ENCODE peak calls at places on chromosomes 7 and 10, in eight cellular contexts. One of them, this sample, is unnamed.

GRCh38 chr7:13903997-13904396 is 85.5 kb downstream of the ETV1 start:
- DNase-seq in IMR-90: peak; percentile 51
- DNase-seq in right lobe of liver: no peak
- DNase-seq in tibial nerve: no peak
- DNase-seq in ovary: no peak
- DNase-seq in heart left ventricle: no peak
- DNase-seq in spleen: no peak
- DNase-seq in sigmoid colon: no peak
- DNase-seq in this sample: no peak

GRCh38 chr7:51299391-51300133 is 17.0 kb downstream of the COBL start:
- DNase-seq in IMR-90: no peak
- DNase-seq in right lobe of liver: no peak
- DNase-seq in tibial nerve: no peak
- DNase-seq in ovary: no peak
- DNase-seq in heart left ventricle: no peak
- DNase-seq in spleen: no peak
- DNase-seq in sigmoid colon: no peak
- DNase-seq in this sample: no peak

GRCh38 chr7:104862719-104863118 is 151.3 kb upstream of the KMT2E start:
- DNase-seq in IMR-90: no peak
- DNase-seq in right lobe of liver: no peak
- DNase-seq in tibial nerve: no peak
- DNase-seq in ovary: no peak
- DNase-seq in heart left ventricle: no peak
- DNase-seq in spleen: no peak
- DNase-seq in sigmoid colon: no peak
- DNase-seq in this sample: no peak

GRCh38 chr10:119659951-119660350 is 8.8 kb downstream of the BAG3 start:
- DNase-seq in IMR-90: no peak
- DNase-seq in right lobe of liver: no peak
- DNase-seq in tibial nerve: no peak
- DNase-seq in ovary: no peak
- DNase-seq in heart left ventricle: no peak
- DNase-seq in spleen: no peak
- DNase-seq in sigmoid colon: peak; percentile 88
- DNase-seq in this sample: no peak

GRCh38 chr10:93515963-93516450 is 19.6 kb downstream of the CEP55 start:
- DNase-seq in IMR-90: no peak
- DNase-seq in right lobe of liver: no peak
- DNase-seq in tibial nerve: no peak
- DNase-seq in ovary: no peak
- DNase-seq in heart left ventricle: no peak
- DNase-seq in spleen: no peak
- DNase-seq in sigmoid colon: no peak
- DNase-seq in this sample: no peak

GRCh38 chr10:49049660-49050059 is 65.7 kb downstream of the VSTM4 start:
- DNase-seq in IMR-90: no peak
- DNase-seq in right lobe of liver: no peak
- DNase-seq in tibial nerve: no peak
- DNase-seq in ovary: no peak
- DNase-seq in heart left ventricle: no peak
- DNase-seq in spleen: no peak
- DNase-seq in sigmoid colon: no peak
- DNase-seq in this sample: no peak

GRCh38 chr7:35969055-35969454 is 168.2 kb downstream of the SEPTIN7 start:
- DNase-seq in IMR-90: no peak
- DNase-seq in right lobe of liver: no peak
- DNase-seq in tibial nerve: no peak
- DNase-seq in ovary: no peak
- DNase-seq in heart left ventricle: no peak
- DNase-seq in spleen: no peak
- DNase-seq in sigmoid colon: no peak
- DNase-seq in this sample: no peak

GRCh38 chr10:71232089-71232998 is 20.0 kb downstream of the UNC5B start:
- DNase-seq in IMR-90: no peak
- DNase-seq in right lobe of liver: no peak
- DNase-seq in tibial nerve: no peak
- DNase-seq in ovary: no peak
- DNase-seq in heart left ventricle: peak; percentile 85
- DNase-seq in spleen: peak; percentile 76
- DNase-seq in sigmoid colon: no peak
- DNase-seq in this sample: peak; percentile 78

GRCh38 chr10:69869291-69869841 is 67.7 kb downstream of the COL13A1 start:
- DNase-seq in IMR-90: peak; percentile 53
- DNase-seq in right lobe of liver: peak; percentile 50
- DNase-seq in tibial nerve: no peak
- DNase-seq in ovary: no peak
- DNase-seq in heart left ventricle: no peak
- DNase-seq in spleen: no peak
- DNase-seq in sigmoid colon: no peak
- DNase-seq in this sample: no peak

GRCh38 chr10:92419740-92420553 is 129.0 kb downstream of the MARCHF5 start:
- DNase-seq in IMR-90: peak; percentile 31
- DNase-seq in right lobe of liver: peak; percentile 63
- DNase-seq in tibial nerve: peak; percentile 24
- DNase-seq in ovary: peak; percentile 67
- DNase-seq in heart left ventricle: peak; percentile 37
- DNase-seq in spleen: peak; percentile 77
- DNase-seq in sigmoid colon: peak; percentile 67
- DNase-seq in this sample: peak; percentile 20

GRCh38 chr10:21090609-21091082 is 193.5 kb upstream of the NEBL start:
- DNase-seq in IMR-90: no peak
- DNase-seq in right lobe of liver: no peak
- DNase-seq in tibial nerve: no peak
- DNase-seq in ovary: no peak
- DNase-seq in heart left ventricle: no peak
- DNase-seq in spleen: no peak
- DNase-seq in sigmoid colon: no peak
- DNase-seq in this sample: no peak

GRCh38 chr7:1404881-1405548 is 54.3 kb downstream of the MICALL2 start:
- DNase-seq in IMR-90: no peak
- DNase-seq in right lobe of liver: no peak
- DNase-seq in tibial nerve: no peak
- DNase-seq in ovary: no peak
- DNase-seq in heart left ventricle: no peak
- DNase-seq in spleen: no peak
- DNase-seq in sigmoid colon: no peak
- DNase-seq in this sample: no peak

GRCh38 chr10:814536-815302 is 116.8 kb downstream of the LARP4B start:
- DNase-seq in IMR-90: no peak
- DNase-seq in right lobe of liver: no peak
- DNase-seq in tibial nerve: no peak
- DNase-seq in ovary: no peak
- DNase-seq in heart left ventricle: no peak
- DNase-seq in spleen: no peak
- DNase-seq in sigmoid colon: no peak
- DNase-seq in this sample: no peak

GRCh38 chr10:23048191-23048590 is 47.2 kb upstream of the MSRB2 start:
- DNase-seq in IMR-90: no peak
- DNase-seq in right lobe of liver: no peak
- DNase-seq in tibial nerve: no peak
- DNase-seq in ovary: no peak
- DNase-seq in heart left ventricle: no peak
- DNase-seq in spleen: no peak
- DNase-seq in sigmoid colon: no peak
- DNase-seq in this sample: no peak

GRCh38 chr7:147658392-147658791 is 932.2 kb upstream of the C7orf33 start:
- DNase-seq in IMR-90: no peak
- DNase-seq in right lobe of liver: no peak
- DNase-seq in tibial nerve: no peak
- DNase-seq in ovary: no peak
- DNase-seq in heart left ventricle: no peak
- DNase-seq in spleen: no peak
- DNase-seq in sigmoid colon: no peak
- DNase-seq in this sample: no peak

GRCh38 chr7:116969371-116969902 is 16.1 kb downstream of the ST7 start:
- DNase-seq in IMR-90: no peak
- DNase-seq in right lobe of liver: no peak
- DNase-seq in tibial nerve: no peak
- DNase-seq in ovary: no peak
- DNase-seq in heart left ventricle: no peak
- DNase-seq in spleen: no peak
- DNase-seq in sigmoid colon: no peak
- DNase-seq in this sample: no peak

GRCh38 chr10:24382979-24383663 is 174.2 kb downstream of the KIAA1217 start:
- DNase-seq in IMR-90: no peak
- DNase-seq in right lobe of liver: no peak
- DNase-seq in tibial nerve: no peak
- DNase-seq in ovary: no peak
- DNase-seq in heart left ventricle: no peak
- DNase-seq in spleen: no peak
- DNase-seq in sigmoid colon: no peak
- DNase-seq in this sample: no peak

GRCh38 chr10:103632247-103632642 is 138.7 kb downstream of the NEURL1 start:
- DNase-seq in IMR-90: no peak
- DNase-seq in right lobe of liver: no peak
- DNase-seq in tibial nerve: no peak
- DNase-seq in ovary: no peak
- DNase-seq in heart left ventricle: no peak
- DNase-seq in spleen: no peak
- DNase-seq in sigmoid colon: no peak
- DNase-seq in this sample: no peak

GRCh38 chr7:8159595-8159994 is 102.4 kb downstream of the ICA1 start:
- DNase-seq in IMR-90: no peak
- DNase-seq in right lobe of liver: no peak
- DNase-seq in tibial nerve: no peak
- DNase-seq in ovary: no peak
- DNase-seq in heart left ventricle: no peak
- DNase-seq in spleen: no peak
- DNase-seq in sigmoid colon: no peak
- DNase-seq in this sample: no peak

GRCh38 chr10:80136134-80136571 is 3.6 kb downstream of the PLAC9 start:
- DNase-seq in IMR-90: peak; percentile 88
- DNase-seq in right lobe of liver: no peak
- DNase-seq in tibial nerve: peak; percentile 87
- DNase-seq in ovary: peak; percentile 82
- DNase-seq in heart left ventricle: peak; percentile 93
- DNase-seq in spleen: no peak
- DNase-seq in sigmoid colon: peak; percentile 88
- DNase-seq in this sample: peak; percentile 87

GRCh38 chr7:15557186-15557585 is 4.6 kb downstream of the AGMO start:
- DNase-seq in IMR-90: no peak
- DNase-seq in right lobe of liver: no peak
- DNase-seq in tibial nerve: no peak
- DNase-seq in ovary: no peak
- DNase-seq in heart left ventricle: no peak
- DNase-seq in spleen: no peak
- DNase-seq in sigmoid colon: no peak
- DNase-seq in this sample: no peak

GRCh38 chr10:4208499-4208898 is 423.5 kb upstream of the KLF6 start:
- DNase-seq in IMR-90: no peak
- DNase-seq in right lobe of liver: no peak
- DNase-seq in tibial nerve: no peak
- DNase-seq in ovary: no peak
- DNase-seq in heart left ventricle: no peak
- DNase-seq in spleen: no peak
- DNase-seq in sigmoid colon: no peak
- DNase-seq in this sample: no peak
- TF ChIP-seq POLR2A in IMR-90: no peak
- TF ChIP-seq POLR2A in right lobe of liver: no peak
- TF ChIP-seq POLR2A in tibial nerve: no peak
- TF ChIP-seq POLR2A in ovary: no peak
- TF ChIP-seq POLR2A in heart left ventricle: no peak
- TF ChIP-seq POLR2A in spleen: no peak
- TF ChIP-seq POLR2A in sigmoid colon: no peak
- TF ChIP-seq POLR2A in this sample: no peak

DNA sequence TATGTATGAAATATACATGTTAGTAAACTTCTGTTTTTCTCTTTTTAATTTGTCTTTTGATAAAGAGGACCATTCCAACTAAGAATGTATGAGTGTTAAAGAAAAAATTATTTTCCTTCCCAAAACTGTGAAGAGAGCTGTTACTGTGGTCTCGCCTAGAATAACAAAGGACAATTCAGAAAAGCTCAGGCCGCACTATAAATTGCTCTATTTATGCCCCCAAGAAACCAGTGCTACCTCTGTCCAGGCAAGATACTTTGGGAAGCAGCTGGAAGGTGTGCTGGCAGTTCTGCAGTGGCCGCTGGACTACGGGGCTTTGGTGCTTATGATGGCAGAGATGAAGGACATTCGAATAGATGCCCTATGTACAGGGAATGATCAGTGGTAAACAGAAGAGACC is 252.1 kb downstream of the DOCK4 start:
- DNase-seq in IMR-90: no peak
- DNase-seq in right lobe of liver: no peak
- DNase-seq in tibial nerve: no peak
- DNase-seq in ovary: no peak
- DNase-seq in heart left ventricle: no peak
- DNase-seq in spleen: no peak
- DNase-seq in sigmoid colon: no peak
- DNase-seq in this sample: no peak
- H3K27ac ChIP-seq in IMR-90: no peak overlapping the region
- H3K27ac ChIP-seq in right lobe of liver: peak overlapping the region; percentile 43
- H3K27ac ChIP-seq in tibial nerve: no peak overlapping the region
- H3K27ac ChIP-seq in ovary: peak overlapping the region; percentile 59
- H3K27ac ChIP-seq in heart left ventricle: no peak overlapping the region
- H3K27ac ChIP-seq in spleen: no peak overlapping the region
- H3K27ac ChIP-seq in sigmoid colon: no peak overlapping the region
- H3K27ac ChIP-seq in this sample: peak overlapping the region; percentile 57

GRCh38 chr7:133303372-133303771 is 50.5 kb downstream of the EXOC4 start:
- DNase-seq in IMR-90: no peak
- DNase-seq in right lobe of liver: no peak
- DNase-seq in tibial nerve: no peak
- DNase-seq in ovary: no peak
- DNase-seq in heart left ventricle: no peak
- DNase-seq in spleen: no peak
- DNase-seq in sigmoid colon: no peak
- DNase-seq in this sample: no peak

GRCh38 chr7:133299620-133300019 is 46.7 kb downstream of the EXOC4 start:
- DNase-seq in IMR-90: no peak
- DNase-seq in right lobe of liver: no peak
- DNase-seq in tibial nerve: no peak
- DNase-seq in ovary: no peak
- DNase-seq in heart left ventricle: no peak
- DNase-seq in spleen: no peak
- DNase-seq in sigmoid colon: no peak
- DNase-seq in this sample: no peak

GRCh38 chr7:133300097-133300496 is 47.2 kb downstream of the EXOC4 start:
- DNase-seq in IMR-90: no peak
- DNase-seq in right lobe of liver: no peak
- DNase-seq in tibial nerve: no peak
- DNase-seq in ovary: no peak
- DNase-seq in heart left ventricle: no peak
- DNase-seq in spleen: no peak
- DNase-seq in sigmoid colon: no peak
- DNase-seq in this sample: no peak

GRCh38 chr7:133301444-133301843 is 48.6 kb downstream of the EXOC4 start:
- DNase-seq in IMR-90: no peak
- DNase-seq in right lobe of liver: no peak
- DNase-seq in tibial nerve: no peak
- DNase-seq in ovary: no peak
- DNase-seq in heart left ventricle: no peak
- DNase-seq in spleen: no peak
- DNase-seq in sigmoid colon: no peak
- DNase-seq in this sample: no peak

GRCh38 chr7:133300811-133301210 is 47.9 kb downstream of the EXOC4 start:
- DNase-seq in IMR-90: peak; percentile 49
- DNase-seq in right lobe of liver: no peak
- DNase-seq in tibial nerve: no peak
- DNase-seq in ovary: no peak
- DNase-seq in heart left ventricle: no peak
- DNase-seq in spleen: no peak
- DNase-seq in sigmoid colon: no peak
- DNase-seq in this sample: no peak
- TF ChIP-seq POLR2A in IMR-90: no peak
- TF ChIP-seq POLR2A in right lobe of liver: no peak
- TF ChIP-seq POLR2A in tibial nerve: no peak
- TF ChIP-seq POLR2A in ovary: no peak
- TF ChIP-seq POLR2A in heart left ventricle: no peak
- TF ChIP-seq POLR2A in spleen: no peak
- TF ChIP-seq POLR2A in sigmoid colon: no peak
- TF ChIP-seq POLR2A in this sample: no peak

GRCh38 chr10:110057461-110057860 is 49.7 kb downstream of the ADD3 start:
- DNase-seq in IMR-90: no peak
- DNase-seq in right lobe of liver: no peak
- DNase-seq in tibial nerve: no peak
- DNase-seq in ovary: no peak
- DNase-seq in heart left ventricle: no peak
- DNase-seq in spleen: no peak
- DNase-seq in sigmoid colon: no peak
- DNase-seq in this sample: no peak
- H3K27ac ChIP-seq in IMR-90: peak overlapping the region; percentile 54
- H3K27ac ChIP-seq in right lobe of liver: no peak overlapping the region
- H3K27ac ChIP-seq in tibial nerve: no peak overlapping the region
- H3K27ac ChIP-seq in ovary: no peak overlapping the region
- H3K27ac ChIP-seq in heart left ventricle: no peak overlapping the region
- H3K27ac ChIP-seq in spleen: peak overlapping the region; percentile 68
- H3K27ac ChIP-seq in sigmoid colon: peak overlapping the region; percentile 1
- H3K27ac ChIP-seq in this sample: peak overlapping the region; percentile 1

This sample was measured in uterus.